ENCODE peak calls at places on chromosomes 13 and 19, in eight cellular contexts. X, I, C, A, U, N, O and P are unnamed samples.

GRCh38 chr19:30109565-30109964 is 167.5 kb downstream of the URI1 start:
- DNase-seq in C (no peak), X (no peak), O (no peak), N (no peak), U (no peak), A (no peak), I (no peak), P (no peak)

GRCh38 chr13:65188691-65189090 is 2041.4 kb downstream of the PCDH9 start:
- DNase-seq in I (no peak), C (no peak), O (no peak), N (no peak), A (no peak), U (no peak), X (no peak), P (no peak)

GRCh38 chr19:31282346-31282745 is 66.9 kb downstream of the TSHZ3 start:
- DNase-seq in O (no peak), U (no peak), A (no peak), N (no peak), I (no peak), C (no peak), X (no peak), P (no peak)

GRCh38 chr13:106981050-106981449 is 413.1 kb upstream of the ARGLU1 start:
- DNase-seq in O (no peak), X (no peak), I (no peak), C (no peak), U (no peak), N (no peak), A (no peak), P (no peak)

GRCh38 chr13:93290503-93290902 is 63.9 kb downstream of the GPC6 start:
- DNase-seq in O (no peak), N (no peak), U (no peak), I (no peak), A (no peak), C (no peak), X (peak), P (peak)

GRCh38 chr19:43777163-43777700 is 3.5 kb downstream of the KCNN4 start:
- DNase-seq in I (no peak), C (no peak), A (peak), U (no peak), O (no peak), N (no peak), X (peak), P (no peak)

GRCh38 chr13:70043685-70044084 is 63.9 kb upstream of the ATXN8OS start:
- DNase-seq in C (no peak), U (no peak), N (no peak), X (no peak), A (peak), I (peak), O (no peak), P (no peak)

GRCh38 chr13:30581582-30581981 is 36.1 kb upstream of the USPL1 start:
- DNase-seq in A (peak), X (peak), U (no peak), C (no peak), I (peak), N (no peak), O (peak), P (peak)

GRCh38 chr19:5891938-5892771 is 11.4 kb downstream of the NDUFA11 start:
- DNase-seq in U (no peak), N (no peak), X (peak), A (peak), O (peak), C (peak), I (no peak), P (peak)

GRCh38 chr13:30153871-30154426 is 153.4 kb downstream of the KATNAL1 start:
- DNase-seq in C (no peak), A (no peak), I (peak), X (peak), U (no peak), O (no peak), N (no peak), P (peak)

GRCh38 chr19:38216785-38217746 is 7.0 kb downstream of the DPF1 start:
- DNase-seq in X (no peak), A (no peak), N (no peak), U (no peak), I (no peak), C (no peak), O (no peak), P (no peak)

GRCh38 chr13:73228546-73228945 is 169.7 kb downstream of the KLF5 start:
- DNase-seq in N (no peak), C (no peak), U (no peak), I (peak), O (peak), A (no peak), X (peak), P (no peak)

GRCh38 chr19:16594131-16594586 is 21.9 kb upstream of the SLC35E1 start:
- DNase-seq in C (no peak), N (peak), U (no peak), A (peak), O (no peak), X (no peak), I (no peak), P (no peak)

GRCh38 chr13:98950705-98951104 is 27.2 kb downstream of the DOCK9 start:
- DNase-seq in N (no peak), O (no peak), U (no peak), C (no peak), X (no peak), I (no peak), A (no peak), P (no peak)

GRCh38 chr13:113415825-113416224 is 37.5 kb downstream of the ADPRHL1 start:
- DNase-seq in N (no peak), U (no peak), I (no peak), X (no peak), C (no peak), O (no peak), A (no peak), P (no peak)

DNA sequence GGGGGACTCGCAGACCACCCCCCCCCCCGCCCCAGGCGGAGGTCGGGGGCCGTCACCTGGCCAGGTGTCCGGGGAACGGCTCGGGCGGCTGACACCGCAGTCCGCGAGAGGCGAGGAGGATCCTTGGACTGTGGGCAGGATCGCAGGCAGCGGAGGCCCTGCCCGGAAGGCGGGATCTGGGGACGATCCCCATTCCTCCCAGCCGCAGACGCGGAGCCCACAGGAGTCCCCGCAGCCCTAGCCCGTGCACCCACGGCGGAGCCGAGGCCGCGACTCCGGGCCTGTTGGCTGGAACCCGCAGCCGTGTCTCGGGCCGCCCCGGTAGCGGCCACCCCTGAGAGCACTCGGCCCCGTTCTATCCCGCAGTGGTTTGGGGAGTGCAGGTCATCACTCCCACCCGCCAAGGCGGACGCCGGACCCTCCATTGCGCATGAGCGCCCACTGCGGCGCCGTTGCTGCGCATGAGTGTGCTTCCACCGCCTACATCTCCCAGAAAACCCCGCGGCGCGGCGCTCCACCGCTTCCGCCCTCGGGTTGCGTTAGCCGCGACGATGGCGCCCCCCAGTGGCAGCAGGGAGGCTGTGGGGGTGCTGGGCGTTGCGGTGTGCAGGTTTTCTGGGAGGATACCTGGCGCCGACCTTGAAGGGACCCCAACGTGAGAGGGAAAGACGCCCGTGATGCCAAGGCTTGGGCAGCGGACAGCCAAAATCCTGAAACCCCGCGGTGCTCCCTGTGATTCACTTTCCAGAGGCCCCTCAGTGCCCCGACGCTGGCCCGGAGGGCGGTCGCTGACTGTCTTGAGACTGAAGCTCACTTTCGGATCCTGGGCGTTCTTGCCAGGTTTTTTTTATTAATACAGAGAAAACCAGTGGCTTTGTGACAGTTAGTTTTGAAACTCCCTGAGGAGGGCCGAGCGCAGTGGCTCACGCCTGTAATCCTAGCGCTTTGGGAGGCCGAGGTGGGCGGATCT is 4.4 kb upstream of the ZNF329 start:
- DNase-seq in C (peak), U (peak), I (peak), O (peak), X (peak), A (peak), N (peak), P (peak)
- H3K4me3 ChIP-seq in C (peak), U (peak), I (peak), O (peak), X (peak), A (peak), N (peak), P (peak)

DNA sequence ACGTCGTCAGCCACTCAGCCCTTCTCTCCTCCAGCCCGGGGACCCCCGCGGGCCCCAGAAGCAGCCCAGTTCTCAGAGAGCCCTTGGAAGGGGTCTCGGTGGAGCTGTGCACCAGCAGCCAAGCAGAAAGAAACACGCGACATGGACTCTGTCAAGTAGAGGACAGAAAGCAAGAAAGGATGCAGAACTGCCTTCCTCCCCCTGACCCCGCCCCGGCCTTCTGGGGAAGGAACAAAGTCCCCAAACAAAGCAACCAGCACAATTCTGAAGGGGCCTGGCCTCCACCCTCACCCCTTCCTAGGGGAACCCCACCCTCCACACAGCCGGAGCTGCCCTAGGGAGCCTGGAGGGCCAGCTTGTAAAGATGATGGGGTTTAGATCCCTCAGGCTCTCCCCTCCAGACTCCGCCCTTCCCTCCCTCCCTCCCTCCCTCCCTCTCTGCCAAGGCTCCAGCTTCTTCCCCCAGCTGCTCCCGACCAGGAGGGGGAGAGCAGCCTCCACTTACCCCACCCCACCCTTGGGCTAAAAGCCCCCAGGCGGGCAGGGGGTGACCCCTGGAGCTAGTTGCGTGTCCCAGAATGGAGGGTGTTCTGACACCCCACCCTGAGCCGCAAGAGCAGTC is 7.8 kb downstream of the LYL1 start:
- DNase-seq in O (no peak), A (peak), N (no peak), C (no peak), I (no peak), U (no peak), X (no peak), P (no peak)
- H3K4me3 ChIP-seq in O (no peak), A (no peak), N (no peak), C (no peak), I (no peak), U (no peak), X (no peak), P (no peak)

GRCh38 chr13:23146811-23147245 is 34.0 kb upstream of the SGCG start:
- DNase-seq in U (no peak), N (no peak), O (no peak), X (peak), A (peak), I (peak), C (no peak), P (peak)
- H3K4me3 ChIP-seq in U (no peak), N (no peak), O (no peak), X (no peak), A (no peak), I (no peak), C (no peak), P (no peak)

DNA sequence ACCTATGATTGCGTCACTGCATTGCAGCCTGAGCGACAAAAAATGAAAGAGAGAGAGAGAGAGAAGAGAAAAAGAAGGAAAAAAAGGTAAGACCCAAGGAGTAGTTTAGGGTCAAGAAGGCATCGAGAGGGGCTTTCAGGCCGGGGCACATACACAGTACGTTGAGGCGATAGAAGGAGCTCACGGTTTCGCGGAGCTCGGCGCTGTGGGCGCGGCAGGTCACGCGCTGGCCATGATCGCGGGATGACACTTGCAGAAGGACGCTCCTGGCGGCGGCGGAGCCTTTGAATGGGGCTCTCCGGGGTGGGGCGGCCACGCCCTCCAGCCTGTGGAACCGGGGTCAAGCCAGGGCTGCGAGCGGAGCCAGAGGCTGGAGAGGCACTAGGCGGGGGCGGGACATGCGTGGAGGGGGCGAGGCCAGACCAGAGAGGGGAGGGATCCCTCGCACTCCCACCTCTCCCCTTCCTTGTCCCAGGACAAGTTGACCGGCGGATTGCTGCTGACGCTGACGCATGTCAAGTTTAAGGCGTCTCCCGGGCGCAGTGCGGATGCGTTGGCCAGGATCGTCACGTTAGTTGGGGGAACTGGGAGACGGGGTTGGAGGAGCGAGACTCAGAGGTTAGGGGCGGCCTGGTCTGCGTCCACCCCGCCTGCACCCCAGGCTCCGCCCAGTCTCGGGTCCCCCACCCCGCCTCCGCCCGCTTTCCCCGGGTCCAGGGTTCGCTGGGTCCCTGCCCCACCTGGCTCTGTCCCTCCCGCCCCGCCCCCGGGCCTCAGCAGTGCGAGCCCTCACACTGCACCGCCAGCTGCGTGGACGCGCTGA is 6.9 kb downstream of the NPHS1 start:
- DNase-seq in X (no peak), A (no peak), U (no peak), I (peak), C (no peak), O (peak), N (no peak), P (peak)
- H3K4me3 ChIP-seq in X (peak), A (no peak), U (no peak), I (no peak), C (no peak), O (peak), N (no peak), P (no peak)

GRCh38 chr19:13062317-13062716 is 40.3 kb downstream of the LYL1 start:
- DNase-seq in I (no peak), C (no peak), O (no peak), X (no peak), A (no peak), U (no peak), N (no peak), P (no peak)

GRCh38 chr19:13060964-13061927 is 41.4 kb downstream of the LYL1 start:
- DNase-seq in N (peak), I (peak), O (peak), X (peak), A (peak), C (peak), U (peak), P (peak)

GRCh38 chr19:13057744-13058143 is 44.9 kb downstream of the LYL1 start:
- DNase-seq in X (peak), I (no peak), U (no peak), C (no peak), N (no peak), O (no peak), A (no peak), P (no peak)

GRCh38 chr19:13058951-13059660 is 43.6 kb downstream of the LYL1 start:
- DNase-seq in A (no peak), C (no peak), X (no peak), I (no peak), U (no peak), N (no peak), O (no peak), P (no peak)

DNA sequence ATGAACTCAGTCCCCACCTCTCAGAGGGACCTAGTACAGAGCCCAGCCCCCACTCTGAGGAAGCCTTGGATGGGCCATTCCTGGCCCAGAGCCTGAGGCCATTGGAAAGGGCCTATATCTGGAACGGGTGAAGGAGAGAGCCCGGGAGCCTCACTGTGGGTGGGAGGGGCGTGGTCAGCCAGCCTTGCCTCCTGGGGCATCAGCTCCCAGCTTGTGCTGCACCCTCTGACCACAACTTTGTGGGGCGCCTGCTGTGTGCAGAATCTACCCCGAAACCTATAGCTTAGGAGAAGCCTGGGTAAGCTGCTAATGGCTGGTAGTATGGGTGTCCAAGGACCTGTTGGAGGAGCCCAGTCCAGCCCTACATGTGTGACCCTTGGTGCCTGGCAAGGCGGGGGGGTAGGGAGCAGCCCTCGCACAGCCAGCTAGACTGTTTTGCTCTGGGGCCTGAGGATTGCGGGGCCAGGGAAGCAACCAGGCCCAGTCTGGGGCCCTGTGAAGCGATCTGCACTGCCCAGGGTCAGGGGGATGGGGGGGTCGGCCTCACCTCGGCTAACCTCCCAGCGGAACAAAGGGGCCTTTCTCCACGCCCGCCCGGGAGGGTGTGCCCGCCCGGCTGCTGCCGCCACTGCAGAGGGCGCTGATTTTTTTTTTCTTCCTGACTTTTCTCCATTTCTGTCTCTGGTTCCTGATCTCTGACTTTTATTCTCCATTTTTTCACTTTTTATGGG is 42.3 kb downstream of the LYL1 start:
- DNase-seq in C (no peak), A (peak), U (peak), N (no peak), X (no peak), O (no peak), I (no peak), P (no peak)
- H3K4me3 ChIP-seq in C (peak), A (no peak), U (peak), N (no peak), X (no peak), O (peak), I (no peak), P (peak)

GRCh38 chr19:58499021-58499927 is 12.5 kb downstream of the SLC27A5 start:
- DNase-seq in C (peak), I (peak), U (peak), N (peak), X (peak), A (peak), O (peak), P (peak)

GRCh38 chr19:58498316-58499020 is 13.3 kb downstream of the SLC27A5 start:
- DNase-seq in X (no peak), I (no peak), A (no peak), C (no peak), U (peak), N (no peak), O (no peak), P (no peak)

GRCh38 chr19:58497634-58498170 is 14.1 kb downstream of the SLC27A5 start:
- DNase-seq in N (no peak), C (no peak), X (no peak), O (no peak), U (no peak), I (no peak), A (no peak), P (no peak)

DNA sequence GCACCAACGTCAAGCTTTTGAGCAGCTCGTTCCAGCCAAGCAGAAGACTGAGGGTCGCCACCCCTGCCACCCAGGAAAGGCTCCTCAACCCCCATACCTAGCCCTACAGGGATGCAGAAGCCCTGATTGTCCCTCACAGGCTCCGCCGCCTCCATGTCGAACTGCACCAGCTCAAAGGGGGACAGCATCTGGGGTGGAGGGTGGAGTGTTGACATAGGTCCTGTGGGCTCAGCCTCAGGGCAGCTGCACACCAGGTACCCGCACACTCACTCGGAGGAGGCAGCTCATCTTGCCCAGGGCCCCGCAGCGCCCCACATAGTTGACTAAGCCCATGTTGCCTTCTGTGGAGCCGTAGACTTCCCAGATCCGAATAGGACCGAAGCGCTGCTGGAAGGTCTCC is 11.6 kb downstream of the SLC27A5 start:
- DNase-seq in A (no peak), U (no peak), I (no peak), O (no peak), C (no peak), N (no peak), X (no peak), P (no peak)
- H3K4me3 ChIP-seq in A (peak), U (no peak), I (peak), O (peak), C (peak), N (no peak), X (no peak), P (peak)

GRCh38 chr19:46413262-46414031 is at the start of gene CCDC8:
- DNase-seq in X (peak), O (no peak), N (no peak), U (peak), I (peak), A (peak), C (peak), P (peak)

GRCh38 chr19:46410205-46411087 is 2.9 kb downstream of the CCDC8 start:
- DNase-seq in O (no peak), U (no peak), C (no peak), I (no peak), X (no peak), N (no peak), A (peak), P (no peak)

GRCh38 chr19:46412983-46413261 is 442 bp downstream of the CCDC8 start:
- DNase-seq in X (no peak), A (no peak), U (no peak), I (no peak), N (no peak), O (no peak), C (no peak), P (no peak)

GRCh38 chr19:46412034-46412982 is 1.1 kb downstream of the CCDC8 start:
- DNase-seq in U (no peak), I (no peak), X (no peak), N (no peak), A (no peak), O (no peak), C (no peak), P (peak)

GRCh38 chr19:46411088-46412033 is 2.0 kb downstream of the CCDC8 start:
- DNase-seq in I (no peak), X (no peak), U (no peak), O (no peak), C (no peak), A (no peak), N (no peak), P (no peak)
- H3K4me3 ChIP-seq in I (peak), X (peak), U (peak), O (no peak), C (peak), A (no peak), N (no peak), P (peak)